ENCODE peak calls at places on chromosomes 5 and 9, in seven cellular contexts. Y is HS-5; P is stimulated activated CD4-positive, alpha-beta T cell treated with anti-CD3 and anti-CD28 coated beads, TNF-alpha, amount 100 ng/mL, for 4 hours; D is mesenteric fat pad; S is uterus; E is HCEC 1CT; T is NCI-H1436. I is an unnamed sample.
A peak's percentile ranks its signal among the peaks of the same experiment; 100 is the strongest.

GRCh38 chr5:74392698-74393431 is 247.7 kb downstream of the ENC1 start:
- DNase-seq in Y (no peak), P (no peak), D (no peak), S (no peak), E (peak; percentile 30), T (no peak), I (no peak)

GRCh38 chr9:36034911-36035490 is 1.7 kb upstream of the RECK start:
- DNase-seq in Y (no peak), P (no peak), D (no peak), S (no peak), E (no peak), T (no peak), I (no peak)

GRCh38 chr5:126561908-126562307 is 33.1 kb downstream of the ALDH7A1 start:
- DNase-seq in Y (no peak), P (no peak), D (no peak), S (no peak), E (peak; percentile 28), T (no peak), I (no peak)

GRCh38 chr9:21996858-21997257 is 2.3 kb downstream of the CDKN2B-AS1 start:
- DNase-seq in Y (no peak), P (no peak), D (no peak), S (no peak), E (no peak), T (no peak), I (no peak)

GRCh38 chr5:14257995-14258403 is 114.9 kb downstream of the TRIO start:
- DNase-seq in Y (no peak), P (no peak), D (no peak), S (no peak), E (no peak), T (no peak), I (peak; percentile 82)

GRCh38 chr9:126375386-126375785 is 48.8 kb downstream of the MVB12B start:
- DNase-seq in Y (no peak), P (no peak), D (no peak), S (no peak), E (no peak), T (no peak), I (no peak)

GRCh38 chr9:98807070-98807810 is at the start of gene GALNT12:
- DNase-seq in Y (no peak), P (peak; percentile 21), D (peak; percentile 74), S (no peak), E (peak; percentile 24), T (peak; percentile 36), I (no peak)

GRCh38 chr5:17089690-17090089 is 127.7 kb upstream of the BASP1 start:
- DNase-seq in Y (no peak), P (no peak), D (no peak), S (no peak), E (no peak), T (no peak), I (no peak)

GRCh38 chr5:103371046-103371603 is 112.6 kb downstream of the MACIR start:
- DNase-seq in Y (no peak), P (no peak), D (no peak), S (no peak), E (no peak), T (no peak), I (no peak)

GRCh38 chr5:525916-526315 is 1.7 kb upstream of the SLC9A3 start:
- DNase-seq in Y (no peak), P (no peak), D (no peak), S (no peak), E (no peak), T (no peak), I (no peak)

GRCh38 chr5:136890431-136891148 is 525.2 kb upstream of the TRPC7 start:
- DNase-seq in Y (no peak), P (no peak), D (no peak), S (no peak), E (no peak), T (no peak), I (no peak)

GRCh38 chr5:179348833-179349232 is 3.6 kb upstream of the ADAMTS2 start:
- DNase-seq in Y (no peak), P (no peak), D (no peak), S (no peak), E (no peak), T (no peak), I (no peak)

GRCh38 chr5:55438931-55439477 is 95.8 kb downstream of the PLPP1 start:
- DNase-seq in Y (no peak), P (no peak), D (no peak), S (peak; percentile 69), E (peak; percentile 86), T (no peak), I (no peak)

GRCh38 chr5:99004960-99005359 is 76.2 kb upstream of the CHD1 start:
- DNase-seq in Y (no peak), P (no peak), D (no peak), S (no peak), E (no peak), T (no peak), I (no peak)

GRCh38 chr5:43010956-43011355 is 29.2 kb downstream of the ANXA2R start:
- DNase-seq in Y (no peak), P (no peak), D (no peak), S (no peak), E (no peak), T (no peak), I (no peak)

GRCh38 chr9:5799314-5799713 is 33.6 kb downstream of the ERMP1 start:
- DNase-seq in Y (no peak), P (no peak), D (no peak), S (no peak), E (peak; percentile 49), T (no peak), I (peak; percentile 34)

GRCh38 chr5:149623473-149623872 is 42.2 kb downstream of the ARHGEF37 start:
- DNase-seq in Y (no peak), P (no peak), D (no peak), S (no peak), E (no peak), T (no peak), I (no peak)

GRCh38 chr5:74017112-74017511 is 391.1 kb downstream of the ARHGEF28 start:
- DNase-seq in Y (no peak), P (no peak), D (no peak), S (no peak), E (peak; percentile 15), T (peak; percentile 16), I (no peak)

GRCh38 chr5:27472000-27472763 is 433.8 kb upstream of the CDH9 start:
- DNase-seq in Y (no peak), P (no peak), D (no peak), S (no peak), E (peak; percentile 28), T (peak; percentile 10), I (no peak)

GRCh38 chr9:117555964-117556629 is 141.2 kb upstream of the ASTN2 start:
- DNase-seq in Y (no peak), P (no peak), D (no peak), S (no peak), E (no peak), T (peak; percentile 17), I (no peak)

GRCh38 chr5:103041071-103041676 is 78.8 kb downstream of the GIN1 start:
- DNase-seq in Y (no peak), P (no peak), D (no peak), S (no peak), E (peak; percentile 41), T (peak; percentile 55), I (peak; percentile 4)

GRCh38 chr5:109529520-109529919 is 119.7 kb upstream of the PJA2 start:
- DNase-seq in Y (no peak), P (no peak), D (no peak), S (no peak), E (peak; percentile 2), T (no peak), I (no peak)

GRCh38 chr5:113652161-113652560 is 138.7 kb downstream of the YTHDC2 start:
- DNase-seq in Y (no peak), P (no peak), D (no peak), S (no peak), E (no peak), T (no peak), I (no peak)

GRCh38 chr5:168766038-168766700 is 187.0 kb upstream of the PANK3 start:
- DNase-seq in Y (no peak), P (no peak), D (no peak), S (no peak), E (no peak), T (no peak), I (no peak)

GRCh38 chr5:16963821-16964220 is 27.7 kb upstream of the MYO10 start:
- DNase-seq in Y (no peak), P (no peak), D (peak; percentile 51), S (no peak), E (no peak), T (no peak), I (no peak)

GRCh38 chr9:136289651-136290507 is 14.0 kb downstream of the CCDC187 start:
- DNase-seq in Y (no peak), P (no peak), D (no peak), S (no peak), E (no peak), T (no peak), I (no peak)

GRCh38 chr9:8717146-8717545 is 917.6 kb upstream of the DMAC1 start:
- DNase-seq in Y (peak; percentile 3), P (no peak), D (no peak), S (no peak), E (no peak), T (no peak), I (no peak)

GRCh38 chr5:2563046-2563445 is 188.4 kb downstream of the IRX2 start:
- DNase-seq in Y (no peak), P (no peak), D (no peak), S (no peak), E (no peak), T (no peak), I (no peak)

I was measured in NCI-H2107.